ENCODE peak calls at places on chromosome 16, in seven cellular contexts. C is IMR-90, T is AG10803, H is HL-60, B is GM06990, N is A549, O is cardiac fibroblast. R is an unnamed sample.

GRCh38 chr16:14310519-14310991 is 239.4 kb downstream of the MRTFB start:
- DNase-seq in C (peak), T (peak), H (no peak), B (peak), N (peak), O (peak), R (no peak)

GRCh38 chr16:12067714-12068401 is 91.3 kb downstream of the SNX29 start:
- DNase-seq in C (peak), T (peak), H (no peak), B (peak), N (peak), O (peak), R (peak)

GRCh38 chr16:60304725-60305124 is 1570.6 kb upstream of the GOT2 start:
- DNase-seq in C (no peak), T (no peak), H (no peak), B (no peak), N (no peak), O (no peak), R (no peak)

GRCh38 chr16:31010539-31010938 is at the start of gene STX1B:
- DNase-seq in C (no peak), T (peak), H (no peak), B (no peak), N (no peak), O (no peak), R (no peak)

GRCh38 chr16:68651136-68651535 is 6.0 kb downstream of the CDH3 start:
- DNase-seq in C (no peak), T (no peak), H (no peak), B (no peak), N (no peak), O (no peak), R (no peak)

GRCh38 chr16:87671221-87671620 is 68.9 kb downstream of the JPH3 start:
- DNase-seq in C (no peak), T (no peak), H (no peak), B (no peak), N (no peak), O (no peak), R (no peak)

GRCh38 chr16:4051591-4051990 is 64.7 kb downstream of the ADCY9 start:
- DNase-seq in C (no peak), T (peak), H (no peak), B (no peak), N (no peak), O (no peak), R (no peak)

GRCh38 chr16:19014456-19014855 is 30.7 kb downstream of the TMC7 start:
- DNase-seq in C (no peak), T (peak), H (peak), B (no peak), N (no peak), O (peak), R (peak)

GRCh38 chr16:48583075-48584065 is 26.6 kb downstream of the N4BP1 start:
- DNase-seq in C (no peak), T (peak), H (no peak), B (no peak), N (no peak), O (peak), R (peak)

GRCh38 chr16:57815987-57816745 is 13.9 kb upstream of the KIFC3 start:
- DNase-seq in C (peak), T (peak), H (peak), B (no peak), N (peak), O (peak), R (peak)

GRCh38 chr16:47467501-47467900 is 6.4 kb downstream of the PHKB start:
- DNase-seq in C (no peak), T (no peak), H (no peak), B (no peak), N (no peak), O (no peak), R (no peak)

GRCh38 chr16:89690392-89690901 is 4.0 kb downstream of the CDK10 start:
- DNase-seq in C (no peak), T (no peak), H (no peak), B (no peak), N (no peak), O (no peak), R (no peak)

GRCh38 chr16:89970011-89970410 is 21.5 kb downstream of the DEF8 start:
- DNase-seq in C (no peak), T (no peak), H (no peak), B (no peak), N (no peak), O (no peak), R (no peak)

GRCh38 chr16:10517868-10518267 is 62.5 kb downstream of the EMP2 start:
- DNase-seq in C (no peak), T (no peak), H (no peak), B (no peak), N (no peak), O (no peak), R (no peak)

DNA sequence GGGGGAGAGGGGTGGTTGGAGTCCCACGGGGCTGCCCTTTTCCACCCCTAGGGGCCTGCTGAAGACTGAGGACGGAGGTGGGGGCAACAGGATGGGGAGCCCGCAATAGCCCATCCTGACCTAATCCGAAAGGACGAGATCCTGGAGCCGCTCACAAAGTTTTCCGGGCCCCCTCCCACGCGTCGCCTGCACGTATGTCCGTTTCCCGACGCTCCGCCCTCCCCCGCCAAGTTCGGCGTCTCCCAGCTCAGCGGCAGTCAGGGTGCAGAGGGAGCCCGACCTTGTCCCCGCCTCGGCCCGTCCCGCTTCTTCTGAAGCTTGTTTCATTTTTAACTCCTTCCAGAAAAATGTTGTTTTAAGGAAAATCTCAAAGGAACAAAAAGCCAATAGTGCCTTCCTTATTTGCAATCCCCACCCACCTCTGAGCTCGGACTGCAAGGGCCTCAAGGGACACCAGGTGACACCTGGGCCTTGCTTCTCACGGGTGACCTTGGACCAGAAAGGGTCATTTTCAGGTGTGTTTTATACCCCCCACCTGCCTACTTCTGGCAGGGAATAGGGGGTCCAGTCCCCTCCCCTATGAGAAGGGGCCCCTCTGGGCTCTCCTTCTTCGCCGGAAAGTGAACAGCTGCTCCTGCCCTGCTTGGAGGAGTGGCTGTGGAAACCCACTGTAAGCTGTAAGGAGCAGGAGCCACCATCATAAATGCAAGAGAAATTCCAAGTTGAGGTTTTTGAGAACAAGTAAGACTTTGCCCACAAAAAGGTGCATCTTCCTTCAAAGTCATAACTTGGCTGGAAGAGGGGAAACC is 3.4 kb upstream of the ZNF423 start:
- DNase-seq in C (no peak), T (no peak), H (no peak), B (no peak), N (no peak), O (peak), R (peak)
- H3K4me3 ChIP-seq in C (no peak), T (peak), H (no peak), B (no peak), N (peak), O (peak), R (peak)

GRCh38 chr16:85555549-85556455 is 57.3 kb upstream of the GSE1 start:
- DNase-seq in C (no peak), T (peak), H (no peak), B (peak), N (peak), O (peak), R (peak)

GRCh38 chr16:85557083-85557975 is 55.8 kb upstream of the GSE1 start:
- DNase-seq in C (no peak), T (no peak), H (no peak), B (no peak), N (peak), O (no peak), R (peak)

GRCh38 chr16:85556456-85557082 is 56.6 kb upstream of the GSE1 start:
- DNase-seq in C (no peak), T (no peak), H (no peak), B (peak), N (peak), O (no peak), R (no peak)

GRCh38 chr16:85560932-85561247 is 52.2 kb upstream of the GSE1 start:
- DNase-seq in C (no peak), T (no peak), H (no peak), B (no peak), N (no peak), O (no peak), R (no peak)

DNA sequence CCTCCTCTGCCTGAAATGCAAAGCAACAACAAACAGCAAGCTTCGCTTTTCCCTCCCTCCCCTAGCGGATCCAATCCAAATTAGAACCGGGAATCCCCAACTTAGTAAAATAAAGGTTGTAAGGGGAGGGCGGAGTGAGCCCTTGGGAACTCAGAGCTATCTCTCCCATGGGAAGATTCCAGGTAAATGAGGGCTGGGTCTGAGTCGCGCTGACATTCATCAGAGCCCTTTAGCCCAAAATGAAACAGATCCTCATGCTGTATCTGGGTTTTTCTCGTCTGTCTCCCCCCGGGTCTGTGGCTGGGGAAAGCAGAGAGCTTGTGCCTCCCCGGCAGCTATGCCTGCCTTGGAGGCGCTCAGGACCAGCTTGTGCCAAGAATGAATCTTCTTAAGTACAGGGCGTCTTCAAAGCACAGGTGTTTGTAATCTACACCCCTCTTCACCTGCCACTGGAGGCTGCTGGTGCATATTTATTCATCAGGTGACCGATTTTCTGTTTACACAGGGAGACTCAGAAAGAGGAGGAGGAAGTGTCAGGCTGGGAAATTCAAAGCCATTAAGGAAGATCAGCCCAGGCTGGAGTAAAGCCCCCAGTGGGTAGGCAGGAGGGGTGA is 55.0 kb upstream of the GSE1 start:
- DNase-seq in C (no peak), T (no peak), H (no peak), B (no peak), N (no peak), O (no peak), R (no peak)
- H3K4me3 ChIP-seq in C (no peak), T (peak), H (peak), B (peak), N (peak), O (peak), R (peak)

GRCh38 chr16:17301593-17302135 is 169.1 kb downstream of the XYLT1 start:
- DNase-seq in C (no peak), T (no peak), H (peak), B (peak), N (no peak), O (no peak), R (no peak)
- H3K4me3 ChIP-seq in C (no peak), T (no peak), H (no peak), B (no peak), N (no peak), O (no peak), R (no peak)

DNA sequence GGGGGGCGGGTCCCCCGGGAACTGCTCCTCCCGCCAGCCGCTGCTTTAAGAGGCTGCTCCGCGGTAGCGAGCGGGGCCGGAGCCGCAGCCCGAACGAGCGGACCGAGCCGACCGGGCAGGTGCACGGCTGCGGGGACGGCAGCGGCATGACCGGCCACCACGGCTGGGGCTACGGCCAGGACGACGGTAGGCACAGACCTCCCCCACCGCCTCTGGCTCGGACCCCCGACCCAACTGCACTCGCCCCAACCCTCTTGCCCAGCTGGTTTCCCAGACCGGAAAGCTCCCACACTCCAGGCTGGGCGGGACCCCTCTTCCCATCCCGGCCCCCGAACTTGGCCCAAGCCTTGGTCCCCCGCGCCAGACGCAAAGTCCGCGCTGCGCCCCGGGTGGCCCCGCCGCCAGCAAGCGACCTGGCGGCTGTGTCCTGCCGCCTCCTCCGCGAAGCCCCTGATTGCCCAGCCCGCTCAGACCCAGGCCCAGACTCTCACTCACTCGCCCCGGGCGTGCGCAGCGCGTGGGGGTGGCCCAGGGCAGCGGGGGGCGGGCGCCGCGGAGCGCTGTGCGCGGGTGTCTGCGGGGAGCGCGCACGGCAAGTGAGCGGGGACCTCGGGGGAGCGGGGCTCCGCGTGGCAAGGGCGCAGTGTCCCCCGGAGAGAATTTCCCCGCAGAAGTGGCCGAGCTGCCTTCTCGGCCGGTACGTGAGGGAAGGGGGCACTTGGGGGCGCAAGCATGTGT is at the start of gene CA7:
- DNase-seq in C (no peak), T (no peak), H (no peak), B (no peak), N (no peak), O (no peak), R (no peak)
- H3K4me3 ChIP-seq in C (peak), T (peak), H (peak), B (no peak), N (peak), O (peak), R (peak)

GRCh38 chr16:20747030-20747816 is 5.6 kb upstream of the THUMPD1 start:
- DNase-seq in C (no peak), T (no peak), H (no peak), B (no peak), N (no peak), O (no peak), R (no peak)
- H3K4me3 ChIP-seq in C (no peak), T (no peak), H (no peak), B (no peak), N (no peak), O (no peak), R (no peak)

GRCh38 chr16:7487896-7488295 is 155.3 kb downstream of the RBFOX1 start:
- DNase-seq in C (no peak), T (no peak), H (no peak), B (no peak), N (no peak), O (no peak), R (no peak)
- H3K4me3 ChIP-seq in C (no peak), T (no peak), H (no peak), B (no peak), N (no peak), O (no peak), R (no peak)